ENCODE peak calls at places on chromosomes 12 and 14, in six cellular contexts. A, P, F, M, C and T are unnamed samples.

GRCh38 chr12:129401572-129401971 is 502.3 kb downstream of the TMEM132D start:
- ATAC-seq in M (no peak), C (peak), P (no peak), A (no peak), F (no peak), T (no peak)

GRCh38 chr12:105907982-105908381 is 230.8 kb downstream of the NUAK1 start:
- ATAC-seq in M (no peak), F (no peak), P (no peak), A (no peak), C (no peak), T (no peak)

GRCh38 chr14:85421166-85421877 is 108.6 kb upstream of the FLRT2 start:
- ATAC-seq in A (no peak), F (no peak), M (peak), P (no peak), C (peak), T (no peak)

GRCh38 chr12:55658635-55659391 is 22.1 kb downstream of the OR10P1 start:
- ATAC-seq in P (no peak), C (peak), A (no peak), M (peak), F (no peak), T (no peak)

GRCh38 chr12:112191840-112192321 is 66.5 kb downstream of the TRAFD1 start:
- ATAC-seq in C (no peak), P (no peak), F (no peak), A (no peak), M (peak), T (no peak)

GRCh38 chr12:45296046-45296586 is 80.2 kb downstream of the ANO6 start:
- ATAC-seq in C (no peak), F (no peak), A (no peak), P (no peak), M (no peak), T (no peak)

GRCh38 chr12:109927622-109928021 is 27.5 kb downstream of the TCHP start:
- ATAC-seq in M (peak), C (peak), F (peak), P (peak), A (peak), T (no peak)

GRCh38 chr14:102805454-102805891 is 28.2 kb downstream of the TRAF3 start:
- ATAC-seq in M (no peak), C (no peak), F (peak), P (peak), A (peak), T (no peak)

GRCh38 chr12:109385339-109386078 is 37.8 kb downstream of the MYO1H start:
- ATAC-seq in M (peak), F (peak), C (peak), A (peak), P (peak), T (peak)

GRCh38 chr12:22229652-22230279 is 104.7 kb downstream of the ST8SIA1 start:
- ATAC-seq in P (no peak), M (no peak), F (no peak), C (peak), A (no peak), T (no peak)

GRCh38 chr12:31797230-31797872 is 68.5 kb upstream of the AMN1 start:
- ATAC-seq in A (no peak), C (no peak), M (no peak), P (no peak), F (no peak), T (no peak)

GRCh38 chr14:98941481-98941880 is 330.5 kb downstream of the BCL11B start:
- ATAC-seq in F (no peak), M (no peak), A (no peak), P (no peak), C (no peak), T (no peak)

GRCh38 chr12:117494833-117495714 is 133.6 kb upstream of the NOS1 start:
- ATAC-seq in F (no peak), C (peak), P (peak), M (no peak), A (no peak), T (no peak)

GRCh38 chr12:68587448-68587873 is 23.2 kb upstream of the RAP1B start:
- ATAC-seq in P (no peak), M (no peak), A (peak), C (peak), F (no peak), T (no peak)

GRCh38 chr12:126558810-126559209 is 1493.6 kb downstream of the AACS start:
- ATAC-seq in P (no peak), A (no peak), F (no peak), M (no peak), C (no peak), T (no peak)

GRCh38 chr14:38211258-38211735 is 3.6 kb downstream of the SSTR1 start:
- ATAC-seq in P (peak), A (no peak), C (peak), F (no peak), M (no peak), T (no peak)

GRCh38 chr14:100567009-100567876 is 20.0 kb downstream of the BEGAIN start:
- ATAC-seq in F (no peak), M (no peak), C (no peak), A (no peak), P (peak), T (no peak)

GRCh38 chr12:67637718-67638117 is 10.8 kb upstream of the DYRK2 start:
- ATAC-seq in P (no peak), A (no peak), C (no peak), F (no peak), M (no peak), T (no peak)

GRCh38 chr14:60637138-60637489 is 12.2 kb downstream of the SIX1 start:
- ATAC-seq in C (no peak), P (peak), A (no peak), M (no peak), F (no peak), T (no peak)

GRCh38 chr14:45893127-45893526 is 640.1 kb upstream of the MIS18BP1 start:
- ATAC-seq in P (no peak), M (no peak), F (no peak), C (no peak), A (no peak), T (no peak)

GRCh38 chr14:102646615-102647014 is 54.2 kb downstream of the RCOR1 start:
- ATAC-seq in A (no peak), M (no peak), F (no peak), P (no peak), C (no peak), T (no peak)

GRCh38 chr12:79597910-79598309 is 92.9 kb downstream of the PAWR start:
- ATAC-seq in C (no peak), M (no peak), F (peak), A (no peak), P (peak), T (no peak)

GRCh38 chr12:6452245-6452731 is 446 bp downstream of the TAPBPL start:
- ATAC-seq in C (peak), M (peak), F (peak), P (peak), A (peak), T (peak)

GRCh38 chr12:55425954-55426353 is at the start of gene OR6C76:
- ATAC-seq in P (no peak), C (no peak), M (no peak), F (no peak), A (no peak), T (no peak)

GRCh38 chr14:44846232-44846824 is 115.4 kb downstream of the KLHL28 start:
- ATAC-seq in F (peak), A (peak), P (no peak), C (peak), M (no peak), T (no peak)

GRCh38 chr12:48882972-48883304 is 17.3 kb upstream of the RND1 start:
- ATAC-seq in C (no peak), A (no peak), M (peak), F (peak), P (peak), T (no peak)

GRCh38 chr14:63182967-63183366 is 21.3 kb upstream of the RHOJ start:
- ATAC-seq in P (no peak), M (no peak), A (no peak), C (no peak), F (no peak), T (no peak)

DNA sequence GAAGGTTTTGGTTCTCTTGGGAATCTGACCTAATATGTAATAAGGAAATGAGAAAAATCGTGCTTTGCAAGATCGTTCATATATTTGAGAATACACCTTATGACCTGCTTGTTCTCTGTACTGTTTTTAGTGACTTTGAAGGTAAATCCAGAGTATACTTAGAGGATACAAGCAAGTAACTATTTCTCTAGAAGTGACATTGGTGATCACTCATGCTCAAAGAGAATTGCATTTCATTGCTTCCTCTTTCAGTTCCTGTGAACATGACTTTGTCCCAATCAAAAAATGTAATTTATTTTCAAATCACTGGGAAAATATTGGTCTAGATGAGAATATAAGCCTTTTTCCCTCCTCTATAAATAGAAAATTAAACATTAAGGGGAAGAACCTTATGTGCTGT is 2.7 kb downstream of the KTN1 start:
- ATAC-seq in P (no peak), F (no peak), M (no peak), C (no peak), A (no peak), T (no peak)
- H3K27ac ChIP-seq in P (no peak), F (peak), M (peak), C (no peak), A (no peak), T (no peak)

DNA sequence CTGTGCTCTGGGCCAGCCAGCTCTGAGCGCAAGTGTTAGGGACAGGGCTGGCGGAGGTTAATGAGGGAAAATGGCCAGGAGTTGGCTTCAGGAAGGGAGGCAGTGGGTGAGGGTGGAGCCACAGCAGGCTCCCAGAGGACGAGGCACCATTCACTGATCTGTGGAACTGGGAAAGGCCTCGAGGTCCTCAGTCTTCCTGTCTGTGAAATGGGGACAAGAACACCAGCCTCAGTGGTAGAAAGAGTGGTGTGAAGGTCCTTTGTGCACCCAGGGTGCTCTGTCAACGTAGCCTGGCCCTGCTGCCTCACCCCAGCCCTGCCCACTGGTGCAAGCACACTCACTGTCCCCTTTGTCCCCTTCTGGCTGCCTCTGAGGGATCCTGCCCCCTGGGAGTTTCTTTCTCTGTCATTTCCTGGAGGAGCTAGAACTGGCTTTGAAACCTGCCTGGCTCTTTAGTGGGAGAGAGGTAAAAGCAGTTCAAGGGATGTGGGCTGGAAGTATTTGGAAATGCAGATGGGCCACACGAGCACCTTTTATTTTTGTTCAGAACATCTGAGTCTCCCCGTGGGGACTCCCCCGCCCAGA is 25.0 kb downstream of the SYNDIG1L start:
- ATAC-seq in P (peak), A (no peak), C (no peak), F (no peak), M (no peak), T (no peak)
- H3K4me3 ChIP-seq in P (peak), A (no peak), C (no peak), F (no peak), M (no peak), T (no peak)

DNA sequence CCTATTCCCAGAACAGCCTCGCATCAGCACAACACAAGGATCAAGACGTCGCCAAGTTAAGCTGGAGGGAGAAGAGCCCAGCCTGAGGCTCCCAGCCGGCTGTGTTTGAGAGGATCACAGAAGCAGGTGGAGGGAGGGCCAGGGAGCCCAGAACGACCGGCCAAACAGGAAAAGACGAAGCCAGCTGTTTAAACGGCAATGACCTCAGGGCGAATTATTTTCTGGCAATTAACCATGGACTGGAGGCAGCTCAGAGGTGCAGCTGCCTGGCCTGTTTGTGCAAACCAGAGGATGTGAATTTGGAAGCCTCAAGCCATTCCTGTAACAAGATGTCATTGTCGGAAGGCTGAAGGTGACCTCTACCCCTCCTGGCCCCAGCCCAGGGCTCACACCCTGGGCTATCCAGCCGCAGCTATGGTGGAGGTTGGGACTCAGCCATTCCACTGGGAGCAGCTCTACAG is 175.8 kb upstream of the PRMT8 start:
- ATAC-seq in A (no peak), C (peak), M (peak), P (no peak), F (no peak), T (peak)
- H3K27ac ChIP-seq in A (no peak), C (no peak), M (no peak), P (no peak), F (no peak), T (peak)

GRCh38 chr14:21535545-21536394 is 9.6 kb upstream of the SALL2 start:
- ATAC-seq in A (peak), P (peak), C (peak), M (no peak), F (peak), T (no peak)

GRCh38 chr14:21534576-21534975 is 8.4 kb upstream of the SALL2 start:
- ATAC-seq in F (no peak), P (peak), A (peak), C (no peak), M (no peak), T (no peak)

GRCh38 chr14:21539154-21539940 is 13.2 kb upstream of the SALL2 start:
- ATAC-seq in P (peak), M (no peak), C (no peak), A (peak), F (no peak), T (no peak)

GRCh38 chr14:21536395-21537087 is 10.4 kb upstream of the SALL2 start:
- ATAC-seq in M (no peak), C (peak), F (peak), A (no peak), P (peak), T (no peak)

GRCh38 chr14:21537088-21537424 is 10.9 kb upstream of the SALL2 start:
- ATAC-seq in M (no peak), P (peak), F (no peak), A (no peak), C (no peak), T (no peak)
- H3K4me3 ChIP-seq in M (no peak), P (peak), F (peak), A (no peak), C (no peak), T (peak)